ENCODE peak calls at places on chromosomes 7 and 10, in nine cellular contexts. B is left ventricle myocardium inferior; S is cardiac muscle cell; T is CD8-positive, alpha-beta T cell; L is kidney epithelial cell; Y is transverse colon; C is tibial nerve; G is AG04449; E is OCI-LY7. V is an unnamed sample.

GRCh38 chr7:23136216-23136615 is 30.6 kb downstream of the KLHL7 start:
- DNase-seq in B (no peak), L (no peak), T (no peak), C (no peak), G (peak; percentile 28), E (no peak), S (no peak), Y (no peak), V (no peak)

GRCh38 chr10:55629792-55630490 is 731.1 kb downstream of the ZWINT start:
- DNase-seq in Y (no peak), L (no peak), E (no peak), C (no peak), B (no peak), S (peak; percentile 80), T (no peak), G (no peak), V (no peak)

GRCh38 chr10:105502076-105502475 is 861.0 kb downstream of the SORCS3 start:
- DNase-seq in T (no peak), B (no peak), G (no peak), C (no peak), S (no peak), Y (no peak), E (no peak), L (no peak), V (no peak)

GRCh38 chr7:81869670-81870069 is 99.8 kb upstream of the HGF start:
- DNase-seq in G (no peak), Y (no peak), B (no peak), S (no peak), C (no peak), E (no peak), T (no peak), L (peak; percentile 31), V (peak; percentile 26)

GRCh38 chr10:45421231-45422097 is 47.4 kb downstream of the ALOX5 start:
- DNase-seq in E (no peak), T (peak; percentile 46), Y (peak; percentile 58), C (no peak), L (no peak), S (no peak), B (no peak), G (no peak), V (peak; percentile 70)

GRCh38 chr10:102775973-102776669 is 32.4 kb downstream of the WBP1L start:
- DNase-seq in S (peak; percentile 51), G (peak; percentile 69), B (peak; percentile 89), L (no peak), Y (peak; percentile 59), T (peak; percentile 79), E (no peak), C (peak; percentile 86), V (no peak)

GRCh38 chr7:76386691-76387260 is 22.7 kb downstream of the SSC4D start:
- DNase-seq in E (no peak), S (no peak), B (no peak), T (no peak), G (no peak), Y (no peak), L (no peak), C (no peak), V (no peak)

GRCh38 chr7:131538791-131539179 is 17.6 kb downstream of the PODXL start:
- DNase-seq in S (no peak), T (no peak), E (no peak), B (peak; percentile 67), L (no peak), G (no peak), Y (no peak), C (no peak), V (no peak)

GRCh38 chr10:3131098-3131497 is 41.5 kb downstream of the PITRM1 start:
- DNase-seq in G (no peak), C (no peak), L (peak; percentile 25), E (no peak), S (no peak), Y (no peak), B (no peak), T (no peak), V (no peak)

GRCh38 chr7:7944619-7945282 is 23.8 kb upstream of the GLCCI1 start:
- DNase-seq in B (no peak), S (no peak), G (no peak), T (peak; percentile 53), Y (peak; percentile 69), E (peak; percentile 91), L (no peak), C (no peak), V (peak; percentile 97)

GRCh38 chr10:113381906-113382562 is 170.8 kb upstream of the HABP2 start:
- DNase-seq in T (peak; percentile 28), S (no peak), E (peak; percentile 31), C (no peak), G (peak; percentile 23), Y (no peak), L (no peak), B (no peak), V (peak; percentile 37)
- H3K4me3 ChIP-seq in T (peak overlapping the region; percentile 36), S (no peak overlapping the region), E (peak overlapping the region; percentile 19), C (no peak overlapping the region), G (peak overlapping the region; percentile 42), Y (peak overlapping the region; percentile 25), L (no peak overlapping the region), B (peak overlapping the region; percentile 56), V (no peak overlapping the region)

GRCh38 chr7:95190515-95190914 is 133.8 kb downstream of the PON1 start:
- DNase-seq in G (no peak), B (no peak), S (no peak), Y (no peak), C (no peak), L (no peak), E (no peak), T (no peak), V (peak; percentile 38)
- TF ChIP-seq CTCF in G (no peak), B (no peak), S (peak; percentile 9), Y (no peak), C (no peak), L (peak; percentile 2), E (peak; percentile 51), T (no peak), V (peak; percentile 32)

GRCh38 chr7:120996333-120996982 is 7.9 kb downstream of the CPED1 start:
- DNase-seq in L (peak; percentile 39), T (peak; percentile 63), Y (peak; percentile 78), G (peak; percentile 72), E (no peak), S (no peak), C (peak; percentile 90), B (peak; percentile 21), V (peak; percentile 34)
- H3K4me3 ChIP-seq in L (no peak overlapping the region), T (no peak overlapping the region), Y (no peak overlapping the region), G (no peak overlapping the region), E (no peak overlapping the region), S (no peak overlapping the region), C (no peak overlapping the region), B (no peak overlapping the region), V (no peak overlapping the region)

GRCh38 chr7:18317956-18318355 is 177.6 kb upstream of the HDAC9 start:
- DNase-seq in Y (no peak), S (no peak), L (no peak), B (no peak), E (no peak), T (no peak), G (no peak), C (no peak), V (no peak)
- TF ChIP-seq CTCF in Y (no peak), S (no peak), L (no peak), B (no peak), E (no peak), T (no peak), G (no peak), C (no peak), V (no peak)

GRCh38 chr7:123580406-123581161 is 21.0 kb upstream of the ASB15 start:
- DNase-seq in E (peak; percentile 32), L (no peak), C (no peak), Y (no peak), B (no peak), S (peak; percentile 66), G (peak; percentile 5), T (no peak), V (peak; percentile 29)
- H3K4me3 ChIP-seq in E (no peak overlapping the region), L (no peak overlapping the region), C (no peak overlapping the region), Y (no peak overlapping the region), B (no peak overlapping the region), S (no peak overlapping the region), G (no peak overlapping the region), T (no peak overlapping the region), V (no peak overlapping the region)

GRCh38 chr10:6231146-6231545 is 28.4 kb downstream of the PFKFB3 start:
- DNase-seq in L (no peak), S (no peak), C (no peak), G (no peak), T (no peak), Y (no peak), E (no peak), B (no peak), V (no peak)
- TF ChIP-seq CTCF in L (no peak), S (no peak), C (no peak), G (no peak), T (no peak), Y (no peak), E (no peak), B (no peak), V (no peak)

V was measured in GM12865.